ENCODE peak calls at places on chromosome 6, in four cellular contexts. One of them, this sample, is unnamed.
A peak's percentile ranks its signal among the peaks of the same experiment; 100 is the strongest.

GRCh38 chr6:44615621-44616020 is 228.1 kb downstream of the CDC5L start:
- DNase-seq in mammary epithelial cell: no peak
- DNase-seq in AG04450: no peak
- DNase-seq in pancreas: no peak
- DNase-seq in this sample: no peak

GRCh38 chr6:4983322-4983721 is 20.5 kb downstream of the RPP40 start:
- DNase-seq in mammary epithelial cell: no peak
- DNase-seq in AG04450: no peak
- DNase-seq in pancreas: no peak
- DNase-seq in this sample: no peak

GRCh38 chr6:158697798-158698197 is 47.9 kb downstream of the SYTL3 start:
- DNase-seq in mammary epithelial cell: no peak
- DNase-seq in AG04450: no peak
- DNase-seq in pancreas: no peak
- DNase-seq in this sample: no peak

GRCh38 chr6:26450240-26450639 is 7.5 kb upstream of the BTN2A1 start:
- DNase-seq in mammary epithelial cell: no peak
- DNase-seq in AG04450: no peak
- DNase-seq in pancreas: no peak
- DNase-seq in this sample: no peak

GRCh38 chr6:56570434-56571359 is 72.0 kb downstream of the DST start:
- DNase-seq in mammary epithelial cell: no peak
- DNase-seq in AG04450: no peak
- DNase-seq in pancreas: no peak
- DNase-seq in this sample: no peak

GRCh38 chr6:53395986-53396385 is 47.2 kb upstream of the ELOVL5 start:
- DNase-seq in mammary epithelial cell: no peak
- DNase-seq in AG04450: no peak
- DNase-seq in pancreas: no peak
- DNase-seq in this sample: no peak

GRCh38 chr6:82874867-82875266 is 190.8 kb downstream of the UBE3D start:
- DNase-seq in mammary epithelial cell: no peak
- DNase-seq in AG04450: no peak
- DNase-seq in pancreas: no peak
- DNase-seq in this sample: no peak

GRCh38 chr6:31834704-31835375 is 7.3 kb downstream of the HSPA1B start:
- DNase-seq in mammary epithelial cell: no peak
- DNase-seq in AG04450: no peak
- DNase-seq in pancreas: peak; percentile 88
- DNase-seq in this sample: no peak

GRCh38 chr6:47424436-47424836 is 53.2 kb upstream of the CD2AP start:
- DNase-seq in mammary epithelial cell: no peak
- DNase-seq in AG04450: no peak
- DNase-seq in pancreas: no peak
- DNase-seq in this sample: no peak

GRCh38 chr6:159926542-159927203 is 35.9 kb downstream of the MAS1 start:
- DNase-seq in mammary epithelial cell: no peak
- DNase-seq in AG04450: no peak
- DNase-seq in pancreas: no peak
- DNase-seq in this sample: no peak

GRCh38 chr6:35731414-35731735 is 5.5 kb upstream of the ARMC12 start:
- DNase-seq in mammary epithelial cell: peak; percentile 57
- DNase-seq in AG04450: no peak
- DNase-seq in pancreas: peak; percentile 93
- DNase-seq in this sample: no peak

GRCh38 chr6:37306026-37306425 is 47.8 kb upstream of the RNF8 start:
- DNase-seq in mammary epithelial cell: peak; percentile 24
- DNase-seq in AG04450: no peak
- DNase-seq in pancreas: no peak
- DNase-seq in this sample: no peak

GRCh38 chr6:13769655-13770053 is 44.7 kb downstream of the MCUR1 start:
- DNase-seq in mammary epithelial cell: no peak
- DNase-seq in AG04450: no peak
- DNase-seq in pancreas: peak; percentile 62
- DNase-seq in this sample: no peak

GRCh38 chr6:143399176-143399575 is 51.3 kb downstream of the ADAT2 start:
- DNase-seq in mammary epithelial cell: no peak
- DNase-seq in AG04450: no peak
- DNase-seq in pancreas: no peak
- DNase-seq in this sample: no peak
- H3K27ac ChIP-seq in mammary epithelial cell: peak overlapping the region; percentile 97
- H3K27ac ChIP-seq in AG04450: no peak overlapping the region
- H3K27ac ChIP-seq in pancreas: no peak overlapping the region
- H3K27ac ChIP-seq in this sample: peak overlapping the region; percentile 78

GRCh38 chr6:30691208-30691872 is 556 bp upstream of the NRM start:
- DNase-seq in mammary epithelial cell: no peak
- DNase-seq in AG04450: no peak
- DNase-seq in pancreas: no peak
- DNase-seq in this sample: no peak
- H3K27ac ChIP-seq in mammary epithelial cell: peak overlapping the region; percentile 78
- H3K27ac ChIP-seq in AG04450: no peak overlapping the region
- H3K27ac ChIP-seq in pancreas: peak overlapping the region; percentile 73
- H3K27ac ChIP-seq in this sample: peak overlapping the region; percentile 98

GRCh38 chr6:17983712-17984111 is 3.7 kb downstream of the KIF13A start:
- DNase-seq in mammary epithelial cell: peak; percentile 45
- DNase-seq in AG04450: no peak
- DNase-seq in pancreas: no peak
- DNase-seq in this sample: no peak

GRCh38 chr6:17985934-17986655 is 1.3 kb downstream of the KIF13A start:
- DNase-seq in mammary epithelial cell: no peak
- DNase-seq in AG04450: no peak
- DNase-seq in pancreas: no peak
- DNase-seq in this sample: no peak

GRCh38 chr6:17984822-17985660 is 2.4 kb downstream of the KIF13A start:
- DNase-seq in mammary epithelial cell: peak; percentile 16
- DNase-seq in AG04450: no peak
- DNase-seq in pancreas: no peak
- DNase-seq in this sample: no peak

GRCh38 chr6:17986656-17987575 is 519 bp downstream of the KIF13A start:
- DNase-seq in mammary epithelial cell: peak; percentile 48
- DNase-seq in AG04450: no peak
- DNase-seq in pancreas: peak; percentile 82
- DNase-seq in this sample: no peak

GRCh38 chr6:17984399-17984798 is 3.0 kb downstream of the KIF13A start:
- DNase-seq in mammary epithelial cell: no peak
- DNase-seq in AG04450: no peak
- DNase-seq in pancreas: no peak
- DNase-seq in this sample: no peak
- H3K27ac ChIP-seq in mammary epithelial cell: peak overlapping the region; percentile 80
- H3K27ac ChIP-seq in AG04450: no peak overlapping the region
- H3K27ac ChIP-seq in pancreas: no peak overlapping the region
- H3K27ac ChIP-seq in this sample: peak overlapping the region; percentile 92

DNA sequence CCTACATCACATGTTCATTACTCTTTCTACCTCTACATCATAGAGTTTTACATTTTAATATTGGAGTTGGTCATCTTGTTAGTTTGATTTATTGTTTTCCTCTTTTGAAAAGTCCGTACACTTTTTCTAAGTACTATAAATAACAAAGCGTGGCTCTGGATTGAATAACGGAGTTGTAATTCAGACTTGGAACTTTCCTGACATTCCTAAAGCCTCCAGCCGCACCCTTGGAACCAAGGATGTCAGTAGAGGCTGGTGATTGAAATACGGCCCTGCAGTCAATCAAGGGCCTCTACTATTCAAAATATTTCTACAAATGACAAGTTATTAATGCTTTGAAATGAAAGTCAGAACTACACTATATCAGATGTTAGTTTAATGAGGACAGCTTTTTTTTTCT is 301.9 kb upstream of the TBX18 start:
- DNase-seq in mammary epithelial cell: no peak
- DNase-seq in AG04450: no peak
- DNase-seq in pancreas: no peak
- DNase-seq in this sample: no peak
- H3K27ac ChIP-seq in mammary epithelial cell: no peak overlapping the region
- H3K27ac ChIP-seq in AG04450: no peak overlapping the region
- H3K27ac ChIP-seq in pancreas: no peak overlapping the region
- H3K27ac ChIP-seq in this sample: no peak overlapping the region

GRCh38 chr6:134517863-134518262 is 200.0 kb upstream of the SGK1 start:
- DNase-seq in mammary epithelial cell: no peak
- DNase-seq in AG04450: no peak
- DNase-seq in pancreas: no peak
- DNase-seq in this sample: no peak
- H3K27ac ChIP-seq in mammary epithelial cell: no peak overlapping the region
- H3K27ac ChIP-seq in AG04450: no peak overlapping the region
- H3K27ac ChIP-seq in pancreas: peak overlapping the region; percentile 67
- H3K27ac ChIP-seq in this sample: peak overlapping the region; percentile 21

GRCh38 chr6:111674882-111675281 is 69.2 kb upstream of the TRAF3IP2 start:
- DNase-seq in mammary epithelial cell: no peak
- DNase-seq in AG04450: no peak
- DNase-seq in pancreas: no peak
- DNase-seq in this sample: no peak

GRCh38 chr6:111676383-111676782 is 70.7 kb upstream of the TRAF3IP2 start:
- DNase-seq in mammary epithelial cell: no peak
- DNase-seq in AG04450: no peak
- DNase-seq in pancreas: no peak
- DNase-seq in this sample: no peak

GRCh38 chr6:111674413-111674812 is 68.7 kb upstream of the TRAF3IP2 start:
- DNase-seq in mammary epithelial cell: no peak
- DNase-seq in AG04450: no peak
- DNase-seq in pancreas: no peak
- DNase-seq in this sample: no peak

GRCh38 chr6:111673086-111673485 is 67.4 kb upstream of the TRAF3IP2 start:
- DNase-seq in mammary epithelial cell: no peak
- DNase-seq in AG04450: no peak
- DNase-seq in pancreas: no peak
- DNase-seq in this sample: no peak

GRCh38 chr6:111673871-111674270 is 68.2 kb upstream of the TRAF3IP2 start:
- DNase-seq in mammary epithelial cell: no peak
- DNase-seq in AG04450: no peak
- DNase-seq in pancreas: no peak
- DNase-seq in this sample: no peak
- H3K27ac ChIP-seq in mammary epithelial cell: no peak overlapping the region
- H3K27ac ChIP-seq in AG04450: no peak overlapping the region
- H3K27ac ChIP-seq in pancreas: no peak overlapping the region
- H3K27ac ChIP-seq in this sample: no peak overlapping the region

This sample was measured in epithelial cell of prostate.